ENCODE peak calls at places on chromosomes 4 and X, in four cellular contexts. S is body of pancreas, P is MM.1S, G is stomach. H is an unnamed sample. For H3K4me1, the result is how much of the 10 kb centered on the place peaks cover.

GRCh38 chrX:68504237-68504636 is 5.4 kb downstream of the YIPF6 start:
- DNase-seq in G (no peak), S (no peak), P (no peak), H (no peak)

GRCh38 chr4:81486502-81486901 is 14.8 kb upstream of the RASGEF1B start:
- DNase-seq in G (no peak), P (no peak), S (no peak), H (no peak)

GRCh38 chrX:23634181-23634580 is 33.1 kb upstream of the PRDX4 start:
- DNase-seq in S (no peak), P (no peak), G (no peak), H (peak)

GRCh38 chr4:112517067-112517588 is 1.1 kb upstream of the NEUROG2 start:
- DNase-seq in S (no peak), G (no peak), P (no peak), H (peak)

GRCh38 chrX:151753313-151754041 is 18.9 kb downstream of the CNGA2 start:
- DNase-seq in S (peak), P (peak), G (peak), H (peak)

GRCh38 chrX:151825927-151826471 is 86.7 kb upstream of the MAGEA4 start:
- DNase-seq in G (no peak), S (no peak), P (no peak), H (no peak)

GRCh38 chr4:27986476-27986875 is 1125.8 kb downstream of the STIM2 start:
- DNase-seq in S (no peak), P (no peak), G (no peak), H (peak)

GRCh38 chrX:109911046-109911445 is 91.9 kb upstream of the TMEM164 start:
- DNase-seq in P (no peak), S (no peak), G (no peak), H (peak)

GRCh38 chr4:56658410-56659003 is 22.6 kb downstream of the HOPX start:
- DNase-seq in P (no peak), G (no peak), S (no peak), H (no peak)
- H3K4me1 ChIP-seq in P (under half), G (under half), S (under half), H (under half)

GRCh38 chr4:86974481-86975050 is 39.8 kb downstream of the AFF1 start:
- DNase-seq in P (no peak), S (no peak), G (no peak), H (no peak)
- H3K4me1 ChIP-seq in P (under half), S (half or more), G (half or more), H (under half)

GRCh38 chr4:184801781-184802180 is 24.0 kb downstream of the ACSL1 start:
- DNase-seq in S (no peak), G (no peak), P (no peak), H (no peak)
- H3K4me1 ChIP-seq in S (under half), G (half or more), P (under half), H (under half)

GRCh38 chr4:113700602-113701150 is 60.9 kb downstream of the CAMK2D start:
- DNase-seq in G (no peak), S (no peak), P (no peak), H (peak)

GRCh38 chr4:113693993-113694392 is 67.5 kb downstream of the CAMK2D start:
- DNase-seq in P (no peak), S (no peak), G (no peak), H (no peak)

GRCh38 chr4:113695328-113696169 is 66.0 kb downstream of the CAMK2D start:
- DNase-seq in G (no peak), S (no peak), P (no peak), H (no peak)

GRCh38 chr4:113699772-113700171 is 61.8 kb downstream of the CAMK2D start:
- DNase-seq in S (no peak), G (no peak), P (no peak), H (no peak)

GRCh38 chr4:113697429-113697828 is 64.1 kb downstream of the CAMK2D start:
- DNase-seq in P (no peak), S (no peak), G (no peak), H (no peak)
- H3K4me1 ChIP-seq in P (under half), S (under half), G (under half), H (under half)

GRCh38 chr4:101415962-101416361 is 68.6 kb upstream of the PPP3CA start:
- DNase-seq in P (no peak), S (no peak), G (no peak), H (no peak)
- H3K4me1 ChIP-seq in P (under half), S (under half), G (under half), H (under half)

GRCh38 chr4:101795704-101796103 is 5.2 kb downstream of the BANK1 start:
- DNase-seq in G (no peak), S (no peak), P (no peak), H (peak)
- H3K4me1 ChIP-seq in G (under half), S (under half), P (under half), H (under half)

H was measured in SJCRH30.